ENCODE peak calls at places on chromosomes 2 and 18, in ten cellular contexts. K is epithelial cell of esophagus, X is tibial nerve, R is endothelial cell, D is H9, M is PC-3, U is PC-9, E is cardiac fibroblast, N is thoracic aorta, J is cardiac muscle cell. P is an unnamed sample.

GRCh38 chr2:179686069-179686468 is 175.3 kb downstream of the ZNF385B start:
- DNase-seq in K (no peak), M (no peak), D (no peak), J (no peak), R (no peak), E (no peak), X (no peak), N (no peak), U (no peak), P (no peak)

GRCh38 chr18:30925795-30926194 is 116.7 kb downstream of the DSC3 start:
- DNase-seq in U (no peak), R (no peak), N (no peak), J (no peak), X (no peak), D (no peak), K (no peak), E (no peak), M (no peak), P (no peak)

GRCh38 chr2:73414651-73415050 is 29.0 kb downstream of the ALMS1 start:
- DNase-seq in U (no peak), R (no peak), E (peak), N (no peak), K (no peak), M (no peak), J (peak), D (no peak), X (no peak), P (no peak)

GRCh38 chr2:70247364-70248144 is 874 bp downstream of the TIA1 start:
- DNase-seq in M (peak), X (no peak), J (peak), K (no peak), N (no peak), R (no peak), D (no peak), E (peak), U (no peak), P (no peak)

GRCh38 chr2:226969412-226969811 is 133.6 kb downstream of the RHBDD1 start:
- DNase-seq in D (no peak), E (no peak), R (no peak), N (no peak), X (no peak), J (no peak), M (no peak), K (no peak), U (no peak), P (peak)

GRCh38 chr2:176637497-176638166 is 368.4 kb downstream of the MTX2 start:
- DNase-seq in N (no peak), X (no peak), D (peak), R (peak), M (peak), E (peak), U (no peak), K (peak), J (peak), P (peak)

GRCh38 chr2:179467111-179467510 is 202.5 kb upstream of the SESTD1 start:
- DNase-seq in D (no peak), U (no peak), N (no peak), R (no peak), M (peak), E (no peak), X (no peak), K (peak), J (no peak), P (peak)

GRCh38 chr2:34578641-34579040 is 979.5 kb upstream of the FAM98A start:
- DNase-seq in D (no peak), J (no peak), N (no peak), E (no peak), U (no peak), X (no peak), M (peak), R (no peak), K (peak), P (no peak)

GRCh38 chr2:26043862-26044736 is 10.2 kb downstream of the RAB10 start:
- DNase-seq in M (no peak), N (no peak), R (no peak), U (no peak), E (peak), D (no peak), X (no peak), J (peak), K (peak), P (no peak)

GRCh38 chr2:1497122-1497611 is 83.9 kb downstream of the TPO start:
- DNase-seq in M (no peak), J (no peak), U (no peak), E (no peak), X (peak), N (no peak), K (no peak), R (no peak), D (no peak), P (no peak)

GRCh38 chr2:48471048-48471474 is 58.9 kb upstream of the STON1 start:
- DNase-seq in K (peak), X (no peak), M (peak), J (peak), E (peak), D (no peak), R (peak), N (no peak), U (peak), P (peak)

GRCh38 chr2:176709541-176709951 is 440.3 kb downstream of the MTX2 start:
- DNase-seq in D (no peak), X (no peak), U (no peak), K (no peak), M (no peak), N (no peak), R (no peak), J (peak), E (peak), P (no peak)

GRCh38 chr2:225025917-225026571 is 16.2 kb downstream of the DOCK10 start:
- DNase-seq in J (peak), N (no peak), D (no peak), E (peak), M (peak), R (no peak), X (no peak), U (peak), K (peak), P (peak)

GRCh38 chr2:8059255-8059654 is 622.6 kb upstream of the ID2 start:
- DNase-seq in D (no peak), J (no peak), M (no peak), N (no peak), U (no peak), R (no peak), E (no peak), K (no peak), X (no peak), P (no peak)

GRCh38 chr2:62369549-62370164 is 136.3 kb downstream of the TMEM17 start:
- DNase-seq in J (no peak), D (no peak), E (no peak), N (no peak), R (no peak), U (no peak), X (no peak), K (no peak), M (no peak), P (no peak)

GRCh38 chr2:222364280-222364895 is 60.0 kb upstream of the SGPP2 start:
- DNase-seq in N (no peak), D (no peak), M (peak), U (no peak), J (peak), K (peak), X (no peak), E (peak), R (no peak), P (no peak)

GRCh38 chr2:200490001-200490400 is 19.9 kb downstream of the KCTD18 start:
- DNase-seq in N (no peak), J (no peak), U (no peak), M (no peak), R (no peak), K (no peak), E (no peak), D (no peak), X (no peak), P (no peak)

GRCh38 chr2:47569658-47570398 is 166.9 kb downstream of the MSH2 start:
- DNase-seq in N (no peak), M (no peak), U (no peak), J (peak), K (peak), R (peak), X (no peak), E (peak), D (no peak), P (no peak)

GRCh38 chr2:7450188-7451156 is 533.3 kb downstream of the RNF144A start:
- DNase-seq in R (no peak), U (no peak), K (no peak), E (no peak), N (no peak), J (no peak), X (no peak), D (no peak), M (no peak), P (no peak)

GRCh38 chr18:22332590-22332989 is 85.1 kb downstream of the CTAGE1 start:
- DNase-seq in M (no peak), R (peak), N (no peak), D (peak), U (no peak), K (no peak), X (no peak), J (no peak), E (no peak), P (no peak)

GRCh38 chr2:157692768-157693167 is 64.1 kb upstream of the ACVR1C start:
- DNase-seq in X (no peak), M (peak), K (peak), E (peak), J (peak), D (no peak), U (peak), R (no peak), N (no peak), P (peak)

GRCh38 chr18:13726972-13727331 is 479 bp downstream of the RNMT start:
- DNase-seq in D (peak), R (peak), X (no peak), N (peak), M (peak), K (peak), E (peak), U (peak), J (peak), P (peak)

GRCh38 chr2:201007584-201007998 is 44.1 kb upstream of the ORC2 start:
- DNase-seq in N (no peak), E (no peak), U (peak), M (no peak), D (no peak), J (no peak), K (no peak), R (no peak), X (no peak), P (no peak)

GRCh38 chr2:191638079-191638801 is 39.7 kb upstream of the NABP1 start:
- DNase-seq in U (no peak), E (no peak), N (no peak), J (no peak), R (no peak), K (peak), D (no peak), M (peak), X (no peak), P (no peak)

GRCh38 chr2:98465456-98466201 is 21.0 kb downstream of the INPP4A start:
- DNase-seq in J (peak), R (no peak), D (no peak), E (peak), N (no peak), M (peak), K (peak), U (peak), X (no peak), P (no peak)

GRCh38 chr2:127205211-127206140 is 14.6 kb downstream of the CYP27C1 start:
- DNase-seq in K (no peak), E (no peak), U (no peak), R (no peak), X (no peak), J (no peak), D (peak), N (no peak), M (no peak), P (no peak)

GRCh38 chr2:176553685-176554106 is 284.5 kb downstream of the MTX2 start:
- DNase-seq in N (no peak), E (peak), X (peak), J (peak), K (peak), D (peak), U (peak), R (peak), M (peak), P (peak)

GRCh38 chr2:237345891-237346640 is 67.9 kb downstream of the COL6A3 start:
- DNase-seq in R (no peak), N (no peak), J (peak), U (no peak), M (peak), E (peak), K (no peak), D (no peak), X (no peak), P (no peak)

GRCh38 chr18:12317664-12318333 is 9.8 kb downstream of the TUBB6 start:
- DNase-seq in K (no peak), U (no peak), E (peak), R (no peak), J (peak), D (no peak), X (no peak), N (no peak), M (no peak), P (peak)

GRCh38 chr2:54572636-54573531 is 116.8 kb downstream of the SPTBN1 start:
- DNase-seq in E (peak), X (no peak), M (peak), U (no peak), J (peak), D (no peak), N (no peak), R (no peak), K (peak), P (no peak)

GRCh38 chr2:128636802-128637147 is 318.1 kb upstream of the HS6ST1 start:
- DNase-seq in R (no peak), J (no peak), U (no peak), D (peak), E (no peak), M (no peak), K (no peak), N (no peak), X (no peak), P (no peak)

GRCh38 chr2:10911291-10912075 is at the start of gene KCNF1:
- DNase-seq in M (peak), J (peak), D (peak), N (no peak), U (peak), R (peak), X (no peak), K (peak), E (peak), P (peak)

GRCh38 chr2:201167546-201167945 is 15.4 kb upstream of the CASP10 start:
- DNase-seq in K (no peak), X (no peak), R (no peak), E (no peak), J (no peak), D (no peak), M (no peak), N (no peak), U (no peak), P (no peak)

GRCh38 chr2:21379140-21379539 is 255.4 kb downstream of the TDRD15 start:
- DNase-seq in M (no peak), E (no peak), U (no peak), N (no peak), J (no peak), R (no peak), D (no peak), K (no peak), X (no peak), P (no peak)

GRCh38 chr2:7281348-7281747 is 364.1 kb downstream of the RNF144A start:
- DNase-seq in J (no peak), N (no peak), D (no peak), M (no peak), E (no peak), X (no peak), R (no peak), K (no peak), U (no peak), P (no peak)

DNA sequence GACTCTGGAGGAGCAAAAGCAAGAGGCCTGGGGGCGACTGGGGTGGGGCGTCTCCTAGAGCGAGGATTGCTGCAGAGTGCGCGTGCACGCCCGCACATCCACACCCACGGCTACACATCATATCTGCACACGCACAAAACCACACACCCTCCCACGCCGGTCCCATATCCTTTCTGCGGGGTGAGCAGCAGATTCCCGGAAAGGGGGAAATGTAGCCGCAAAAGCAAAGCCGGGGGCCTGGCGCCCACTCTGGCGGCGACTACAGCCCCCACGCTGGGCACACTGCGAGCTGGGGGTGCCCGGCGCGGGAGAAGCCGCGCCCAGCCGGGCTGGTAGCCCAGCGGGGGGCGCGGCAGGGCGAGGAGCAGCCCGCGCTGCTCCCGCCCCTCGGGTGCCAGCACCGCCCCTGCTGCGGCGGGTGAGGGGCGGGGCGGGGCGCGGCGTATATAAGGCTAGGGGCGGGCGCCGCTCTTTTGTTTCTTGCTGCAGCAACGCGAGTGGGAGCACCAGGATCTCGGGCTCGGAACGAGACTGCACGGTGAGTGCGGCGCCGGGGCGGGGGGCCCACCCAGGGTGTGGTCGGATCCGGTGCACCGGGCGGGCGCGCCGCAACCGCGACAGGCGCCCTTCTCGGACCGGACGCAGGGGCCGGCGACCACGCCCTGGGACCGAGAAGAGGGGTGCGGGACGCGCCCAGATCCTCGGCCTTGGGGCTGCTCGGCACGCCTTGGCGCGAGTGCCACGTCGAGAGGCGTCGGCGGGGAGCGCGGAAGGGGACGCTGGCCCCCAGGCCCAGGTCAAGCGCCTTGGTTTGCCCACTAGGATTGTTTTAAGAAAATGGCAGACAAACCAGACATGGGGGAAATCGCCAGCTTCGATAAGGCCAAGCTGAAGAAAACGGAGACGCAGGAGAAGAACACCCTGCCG is at the start of gene TMSB10:
- DNase-seq in R (peak), U (peak), K (peak), E (peak), D (peak), N (no peak), J (peak), X (peak), M (peak), P (peak)
- TF ChIP-seq CTCF in R (no peak), U (no peak), K (no peak), E (no peak), D (no peak), N (no peak), J (no peak), X (no peak), M (peak), P (peak)

GRCh38 chr2:159071190-159071915 is 102.9 kb downstream of the TANC1 start:
- DNase-seq in U (no peak), J (peak), X (no peak), K (no peak), N (no peak), D (no peak), E (peak), R (no peak), M (no peak), P (peak)

GRCh38 chr2:159074605-159075004 is 106.2 kb downstream of the TANC1 start:
- DNase-seq in N (no peak), R (no peak), K (no peak), M (no peak), J (no peak), D (no peak), E (no peak), X (no peak), U (no peak), P (no peak)

GRCh38 chr2:159075726-159076125 is 107.3 kb downstream of the TANC1 start:
- DNase-seq in N (no peak), R (no peak), U (no peak), K (no peak), M (no peak), J (peak), D (no peak), X (no peak), E (peak), P (no peak)

GRCh38 chr2:159072795-159073194 is 104.4 kb downstream of the TANC1 start:
- DNase-seq in R (no peak), J (peak), N (no peak), X (no peak), D (no peak), K (peak), E (peak), M (peak), U (no peak), P (peak)

DNA sequence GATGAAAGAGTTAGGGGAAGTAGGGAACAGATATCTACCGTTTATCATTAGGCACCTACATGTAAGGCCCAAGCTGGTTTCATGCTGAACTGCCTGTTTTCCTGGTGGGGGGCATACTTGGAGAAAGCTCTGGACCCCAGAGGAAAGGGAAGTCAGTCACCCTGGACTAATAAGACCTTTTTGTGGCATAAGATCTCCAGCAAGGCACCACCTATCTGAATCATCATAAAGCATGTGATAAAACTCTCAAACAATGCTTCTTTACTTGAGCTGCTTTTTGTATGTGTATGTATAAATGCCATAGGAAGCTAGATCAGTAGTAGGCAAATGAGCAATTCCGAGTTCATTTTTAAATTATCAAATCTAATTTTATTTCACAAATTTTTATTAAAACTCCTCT is 104.8 kb downstream of the TANC1 start:
- DNase-seq in X (no peak), J (peak), E (peak), M (peak), U (no peak), R (no peak), N (no peak), D (no peak), K (peak), P (peak)
- TF ChIP-seq CTCF in X (no peak), J (no peak), E (no peak), M (no peak), U (no peak), R (no peak), N (no peak), D (no peak), K (no peak), P (no peak)

GRCh38 chr2:108288534-108289106 is at the start of gene SULT1C2:
- DNase-seq in R (peak), E (no peak), D (peak), U (peak), X (no peak), J (no peak), K (no peak), M (no peak), N (no peak), P (no peak)
- TF ChIP-seq CTCF in R (no peak), E (no peak), D (no peak), U (no peak), X (no peak), J (no peak), K (no peak), M (no peak), N (no peak), P (no peak)

DNA sequence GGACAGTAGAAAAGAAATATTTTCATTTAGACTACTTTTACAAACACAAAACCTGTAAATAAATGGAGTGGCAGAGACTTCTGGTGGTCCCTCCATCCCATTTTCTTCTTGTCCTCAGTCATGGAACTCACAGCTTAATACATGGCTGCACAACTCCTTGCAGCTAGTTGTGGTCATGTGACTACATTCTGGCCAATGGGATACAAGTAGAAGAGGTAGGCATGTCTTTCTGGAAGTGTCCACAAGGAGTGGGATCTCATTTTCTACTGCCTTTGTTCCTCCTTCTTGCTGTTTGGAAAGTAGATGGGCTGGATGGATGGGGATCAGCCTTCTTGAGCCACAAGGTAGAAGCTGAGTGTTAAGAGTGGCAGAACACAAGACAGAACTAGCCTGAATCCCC is 555.8 kb downstream of the SATB2 start:
- DNase-seq in K (no peak), J (no peak), R (no peak), U (no peak), D (no peak), M (no peak), N (no peak), E (no peak), X (no peak), P (no peak)
- TF ChIP-seq CTCF in K (no peak), J (no peak), R (no peak), U (no peak), D (no peak), M (no peak), N (no peak), E (no peak), X (no peak), P (no peak)

GRCh38 chr2:216047417-216047816 is 34.1 kb upstream of the MREG start:
- DNase-seq in D (no peak), E (no peak), M (no peak), N (no peak), K (no peak), R (no peak), J (no peak), X (no peak), U (no peak), P (no peak)
- TF ChIP-seq CTCF in D (no peak), E (no peak), M (no peak), N (no peak), K (no peak), R (no peak), J (no peak), X (no peak), U (no peak), P (no peak)